ENCODE peak calls at places on chromosomes 16 and 17, in five cellular contexts. M is SK-N-SH, Y is A549, D is HCT116, V is K562. I is an unnamed sample.

GRCh38 chr16:28096974-28097373 is 33.5 kb upstream of the GSG1L start:
- DNase-seq in D (no peak), Y (no peak), V (no peak), M (no peak), I (no peak)

GRCh38 chr17:65868881-65869280 is 307.4 kb upstream of the AXIN2 start:
- DNase-seq in M (no peak), D (no peak), Y (no peak), V (no peak), I (no peak)

GRCh38 chr17:2724783-2725164 is 13.2 kb upstream of the CLUH start:
- DNase-seq in D (no peak), V (peak), Y (peak), M (no peak), I (peak)

GRCh38 chr17:82835766-82836512 is 3.9 kb downstream of the ZNF750 start:
- DNase-seq in V (no peak), Y (no peak), D (no peak), M (no peak), I (no peak)

GRCh38 chr16:67665598-67665997 is 952 bp downstream of the ENKD1 start:
- DNase-seq in M (no peak), D (no peak), Y (no peak), V (no peak), I (no peak)

GRCh38 chr17:45316271-45317112 is at the start of gene MAP3K14:
- DNase-seq in M (peak), Y (peak), D (no peak), V (no peak), I (peak)

GRCh38 chr17:15488557-15488956 is 21.1 kb upstream of the CDRT4 start:
- DNase-seq in Y (no peak), D (no peak), V (no peak), M (no peak), I (no peak)

GRCh38 chr16:78925071-78925714 is 675.3 kb downstream of the MAF start:
- DNase-seq in V (peak), Y (peak), M (peak), D (peak), I (peak)

GRCh38 chr17:1025733-1026598 is 29.0 kb downstream of the TIMM22 start:
- DNase-seq in M (no peak), V (no peak), D (no peak), Y (no peak), I (no peak)

GRCh38 chr16:67241008-67241900 is 6.0 kb downstream of the FHOD1 start:
- DNase-seq in M (no peak), Y (peak), V (peak), D (no peak), I (no peak)

GRCh38 chr17:1491406-1492248 is 859 bp downstream of the MYO1C start:
- DNase-seq in Y (no peak), D (no peak), M (peak), V (peak), I (peak)

GRCh38 chr17:79747508-79748295 is 17.0 kb downstream of the ENPP7 start:
- DNase-seq in M (peak), Y (no peak), V (no peak), D (no peak), I (no peak)

GRCh38 chr16:30948087-30948955 is 547 bp upstream of the ORAI3 start:
- DNase-seq in V (peak), M (peak), D (peak), Y (peak), I (peak)

GRCh38 chr16:31471875-31472558 is at the start of gene TGFB1I1:
- DNase-seq in D (no peak), V (no peak), Y (peak), M (peak), I (peak)

GRCh38 chr17:19348806-19349205 is 13.7 kb downstream of the B9D1 start:
- DNase-seq in Y (no peak), D (no peak), M (no peak), V (no peak), I (no peak)

GRCh38 chr17:63024201-63024600 is 58.2 kb downstream of the TANC2 start:
- DNase-seq in M (no peak), V (no peak), Y (no peak), D (no peak), I (no peak)

GRCh38 chr16:52004343-52004742 is 542.6 kb downstream of the TOX3 start:
- DNase-seq in Y (no peak), M (no peak), D (no peak), V (no peak), I (no peak)

GRCh38 chr17:18921485-18921884 is 30.5 kb upstream of the SLC5A10 start:
- DNase-seq in Y (no peak), V (no peak), M (no peak), D (no peak), I (no peak)

GRCh38 chr17:82385559-82386255 is 14.1 kb downstream of the UTS2R start:
- DNase-seq in Y (no peak), M (no peak), D (no peak), V (no peak), I (no peak)

GRCh38 chr17:44556114-44556853 is 1.0 kb upstream of the FZD2 start:
- DNase-seq in Y (peak), M (peak), D (peak), V (peak), I (peak)

GRCh38 chr16:77873066-77873465 is 84.7 kb downstream of the VAT1L start:
- DNase-seq in D (no peak), M (no peak), V (no peak), Y (no peak), I (no peak)

GRCh38 chr16:74740795-74741304 is 33.8 kb downstream of the FA2H start:
- DNase-seq in M (no peak), D (peak), V (no peak), Y (peak), I (peak)

GRCh38 chr17:41553176-41553575 is 18.7 kb downstream of the KRT9 start:
- DNase-seq in Y (no peak), M (no peak), V (no peak), D (no peak), I (no peak)

GRCh38 chr16:28012031-28012445 is 51.5 kb downstream of the GSG1L start:
- DNase-seq in Y (no peak), D (no peak), M (no peak), V (peak), I (peak)

GRCh38 chr17:80730739-80731138 is 186.1 kb downstream of the RPTOR start:
- DNase-seq in D (no peak), V (no peak), Y (no peak), M (no peak), I (no peak)

GRCh38 chr17:41579484-41580243 is 7.0 kb downstream of the KRT14 start:
- DNase-seq in Y (peak), V (peak), M (peak), D (peak), I (peak)

GRCh38 chr16:26717826-26718225 is 348.9 kb upstream of the C16orf82 start:
- DNase-seq in V (no peak), Y (peak), M (no peak), D (no peak), I (peak)

GRCh38 chr17:28404461-28404811 is 1.6 kb downstream of the SLC46A1 start:
- DNase-seq in M (no peak), D (no peak), V (no peak), Y (no peak), I (no peak)
- TF ChIP-seq MAX in M (no peak), D (no peak), V (no peak), Y (no peak), I (no peak)

GRCh38 chr17:69501591-69502468 is 87.3 kb downstream of the MAP2K6 start:
- DNase-seq in M (no peak), Y (peak), D (no peak), V (no peak), I (peak)
- H3K4me3 ChIP-seq in M (no peak), Y (peak), D (no peak), V (no peak), I (no peak)

GRCh38 chr17:57948169-57948554 is 7.0 kb downstream of the CUEDC1 start:
- DNase-seq in V (no peak), M (no peak), Y (no peak), D (no peak), I (no peak)

GRCh38 chr17:57948555-57949420 is 6.4 kb downstream of the CUEDC1 start:
- DNase-seq in Y (peak), M (no peak), V (no peak), D (peak), I (peak)

GRCh38 chr17:57947369-57947768 is 7.8 kb downstream of the CUEDC1 start:
- DNase-seq in Y (no peak), D (no peak), M (no peak), V (no peak), I (no peak)

GRCh38 chr17:57946798-57947358 is 8.3 kb downstream of the CUEDC1 start:
- DNase-seq in M (no peak), V (no peak), Y (peak), D (no peak), I (peak)

GRCh38 chr17:57949649-57950048 is 5.6 kb downstream of the CUEDC1 start:
- DNase-seq in Y (peak), D (no peak), V (no peak), M (no peak), I (peak)
- TF ChIP-seq MAX in Y (no peak), D (no peak), V (no peak), M (no peak), I (no peak)

GRCh38 chr16:89097528-89097846 is 3.8 kb downstream of the ACSF3 start:
- DNase-seq in D (no peak), Y (no peak), M (no peak), V (no peak), I (no peak)
- H3K4me3 ChIP-seq in D (no peak), Y (no peak), M (no peak), V (no peak), I (no peak)

GRCh38 chr17:56011406-56012131 is 141.7 kb upstream of the ANKFN1 start:
- DNase-seq in V (no peak), D (no peak), Y (no peak), M (no peak), I (no peak)

DNA sequence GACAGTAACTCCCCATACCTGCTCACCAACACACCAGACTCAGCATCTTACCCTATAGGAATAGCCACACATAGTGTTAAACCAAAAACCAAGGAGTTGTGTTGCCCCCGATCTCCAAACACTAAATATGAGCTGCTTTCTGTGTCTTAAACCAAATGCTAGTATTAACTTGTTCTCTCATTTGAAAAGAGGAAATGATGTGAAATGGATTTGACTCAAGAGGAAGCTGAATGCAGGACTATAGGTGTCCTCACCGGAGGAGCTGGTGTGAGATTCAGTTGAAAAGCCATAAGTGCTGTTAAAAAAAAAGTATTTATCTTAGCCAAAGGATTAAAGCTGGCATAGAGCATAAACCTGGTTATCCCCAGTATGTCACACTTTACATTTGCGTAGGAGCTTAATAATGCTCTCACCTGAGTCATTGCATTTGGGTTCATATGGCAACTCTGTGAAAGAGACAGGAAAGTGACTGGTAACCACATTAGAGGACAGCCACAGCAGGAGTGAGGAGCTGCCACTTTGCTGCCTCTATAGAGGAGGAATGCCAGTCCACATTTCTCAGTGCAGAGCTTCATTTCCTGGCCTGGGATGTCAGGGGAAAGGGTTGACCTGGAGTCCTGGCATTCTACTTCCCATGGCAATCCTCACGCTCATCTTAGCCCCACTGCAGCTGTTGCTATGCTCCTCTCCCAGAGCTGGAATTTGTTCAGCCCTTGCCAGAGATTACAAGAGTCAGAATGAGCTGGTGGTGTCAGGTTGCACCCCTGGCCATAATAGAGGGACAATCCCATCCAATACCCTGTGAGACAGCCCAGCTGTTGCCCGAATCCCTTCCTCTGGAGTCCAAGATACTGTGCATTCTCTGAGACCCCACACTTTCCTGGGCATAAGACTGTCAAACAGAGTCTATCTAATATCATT is 143.2 kb upstream of the ANKFN1 start:
- DNase-seq in D (no peak), Y (no peak), M (no peak), V (no peak), I (no peak)
- TF ChIP-seq MAX in D (no peak), Y (no peak), M (no peak), V (no peak), I (no peak)

GRCh38 chr17:67289174-67289876 is 44.3 kb upstream of the HELZ start:
- DNase-seq in V (no peak), D (no peak), M (no peak), Y (no peak), I (no peak)
- H3K4me3 ChIP-seq in V (no peak), D (no peak), M (no peak), Y (no peak), I (no peak)

GRCh38 chr16:17607624-17608023 is 136.9 kb upstream of the XYLT1 start:
- DNase-seq in V (no peak), D (no peak), Y (no peak), M (peak), I (no peak)
- TF ChIP-seq MAX in V (no peak), D (no peak), Y (no peak), M (no peak), I (no peak)

GRCh38 chr16:8173111-8173644 is 417.1 kb downstream of the TMEM114 start:
- DNase-seq in M (peak), V (peak), Y (peak), D (peak), I (peak)

GRCh38 chr16:8167436-8167835 is 422.9 kb downstream of the TMEM114 start:
- DNase-seq in V (no peak), M (no peak), Y (no peak), D (no peak), I (no peak)

GRCh38 chr16:8168016-8168415 is 422.3 kb downstream of the TMEM114 start:
- DNase-seq in Y (no peak), V (no peak), D (no peak), M (no peak), I (no peak)
- H3K4me3 ChIP-seq in Y (no peak), V (no peak), D (no peak), M (no peak), I (no peak)

GRCh38 chr17:48374650-48375230 is 55.3 kb downstream of the SKAP1 start:
- DNase-seq in Y (peak), D (peak), V (peak), M (peak), I (peak)
- TF ChIP-seq MAX in Y (no peak), D (no peak), V (no peak), M (no peak), I (no peak)

DNA sequence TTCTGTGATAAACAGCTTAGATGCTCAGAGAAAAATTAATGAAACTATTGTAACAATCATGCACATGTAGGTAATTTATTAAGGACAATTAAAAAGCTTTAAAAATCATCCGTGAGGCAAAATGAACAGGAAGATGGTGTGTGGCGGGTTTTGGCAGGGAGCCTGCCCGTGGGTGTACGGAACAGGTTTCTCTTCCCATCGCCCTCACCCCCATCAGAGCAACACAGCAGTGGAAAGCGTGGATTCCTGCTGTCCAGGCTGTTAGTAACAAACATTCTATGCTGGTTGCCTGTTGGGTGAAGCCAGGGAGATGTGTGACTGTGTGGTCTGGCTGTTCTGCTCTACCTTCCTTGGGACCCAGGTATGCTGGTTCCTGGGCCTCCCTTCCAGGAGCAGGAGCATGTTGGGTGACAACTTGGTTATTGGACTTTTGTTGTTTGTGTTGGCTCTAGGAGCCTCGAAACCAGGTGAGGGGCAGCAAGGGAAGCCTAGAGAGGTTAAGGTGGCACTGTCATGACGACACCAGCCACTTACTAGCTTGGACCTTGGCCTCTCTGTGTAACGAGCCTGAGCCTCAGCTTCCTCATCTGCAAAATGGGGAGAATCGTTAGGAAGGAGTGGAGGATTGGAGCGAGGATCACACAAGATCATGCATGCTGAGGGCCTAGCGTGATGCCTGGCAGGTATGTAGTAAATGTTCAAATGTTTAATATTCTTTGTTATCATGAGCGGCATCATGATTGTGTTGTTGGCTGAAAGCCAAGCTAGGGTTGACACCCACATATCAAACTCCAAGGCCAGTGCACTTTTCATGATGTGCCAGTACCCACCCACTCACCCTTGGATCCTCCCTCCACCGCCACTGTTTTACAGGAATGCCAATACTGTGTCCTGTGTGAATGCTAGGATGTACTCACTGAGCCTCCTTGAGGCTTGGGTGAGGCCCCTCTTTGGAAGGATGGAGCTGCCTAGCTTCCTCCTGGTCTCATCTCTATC is 192.3 kb downstream of the MSI2 start:
- DNase-seq in D (no peak), V (no peak), M (no peak), Y (no peak), I (no peak)
- H3K4me3 ChIP-seq in D (no peak), V (no peak), M (no peak), Y (no peak), I (no peak)